ENCODE peak calls at places on chromosomes 12 and 14, in four cellular contexts. One of them, this sample, is unnamed.
A peak's percentile ranks its signal among the peaks of the same experiment; 100 is the strongest.

GRCh38 chr14:102370305-102370809 is 7.6 kb downstream of the TECPR2 start:
- DNase-seq in activated T-helper 1 cell treated with anti-CD3 and anti-CD28 coated beads, Interleukin-2, amount 50 U/mL, for 16 hours: no peak
- DNase-seq in RPMI7951: no peak
- DNase-seq in HEK293T: no peak
- DNase-seq in this sample: no peak

GRCh38 chr14:61132336-61132735 is 148.8 kb downstream of the TMEM30B start:
- DNase-seq in activated T-helper 1 cell treated with anti-CD3 and anti-CD28 coated beads, Interleukin-2, amount 50 U/mL, for 16 hours: no peak
- DNase-seq in RPMI7951: no peak
- DNase-seq in HEK293T: no peak
- DNase-seq in this sample: no peak

GRCh38 chr14:86086962-86087361 is 557.0 kb downstream of the FLRT2 start:
- DNase-seq in activated T-helper 1 cell treated with anti-CD3 and anti-CD28 coated beads, Interleukin-2, amount 50 U/mL, for 16 hours: no peak
- DNase-seq in RPMI7951: no peak
- DNase-seq in HEK293T: no peak
- DNase-seq in this sample: no peak

GRCh38 chr12:56661560-56661959 is 15.8 kb upstream of the ATP5F1B start:
- DNase-seq in activated T-helper 1 cell treated with anti-CD3 and anti-CD28 coated beads, Interleukin-2, amount 50 U/mL, for 16 hours: no peak
- DNase-seq in RPMI7951: no peak
- DNase-seq in HEK293T: no peak
- DNase-seq in this sample: no peak

GRCh38 chr12:62712561-62712960 is 222.4 kb downstream of the PPM1H start:
- DNase-seq in activated T-helper 1 cell treated with anti-CD3 and anti-CD28 coated beads, Interleukin-2, amount 50 U/mL, for 16 hours: no peak
- DNase-seq in RPMI7951: no peak
- DNase-seq in HEK293T: no peak
- DNase-seq in this sample: no peak

GRCh38 chr12:22527999-22528398 is 16.3 kb downstream of the C2CD5 start:
- DNase-seq in activated T-helper 1 cell treated with anti-CD3 and anti-CD28 coated beads, Interleukin-2, amount 50 U/mL, for 16 hours: no peak
- DNase-seq in RPMI7951: peak; percentile 13
- DNase-seq in HEK293T: no peak
- DNase-seq in this sample: no peak

GRCh38 chr14:91368681-91369416 is 48.8 kb downstream of the CCDC88C start:
- DNase-seq in activated T-helper 1 cell treated with anti-CD3 and anti-CD28 coated beads, Interleukin-2, amount 50 U/mL, for 16 hours: no peak
- DNase-seq in RPMI7951: no peak
- DNase-seq in HEK293T: no peak
- DNase-seq in this sample: no peak

GRCh38 chr12:19431407-19432308 is 7.6 kb upstream of the AEBP2 start:
- DNase-seq in activated T-helper 1 cell treated with anti-CD3 and anti-CD28 coated beads, Interleukin-2, amount 50 U/mL, for 16 hours: no peak
- DNase-seq in RPMI7951: peak; percentile 6
- DNase-seq in HEK293T: no peak
- DNase-seq in this sample: no peak

GRCh38 chr14:24321212-24321975 is 10.1 kb downstream of the LTB4R start:
- DNase-seq in activated T-helper 1 cell treated with anti-CD3 and anti-CD28 coated beads, Interleukin-2, amount 50 U/mL, for 16 hours: no peak
- DNase-seq in RPMI7951: no peak
- DNase-seq in HEK293T: no peak
- DNase-seq in this sample: no peak

GRCh38 chr14:58426819-58427288 is 477 bp downstream of the TIMM9 start:
- DNase-seq in activated T-helper 1 cell treated with anti-CD3 and anti-CD28 coated beads, Interleukin-2, amount 50 U/mL, for 16 hours: peak; percentile 11
- DNase-seq in RPMI7951: peak; percentile 68
- DNase-seq in HEK293T: peak; percentile 50
- DNase-seq in this sample: no peak

GRCh38 chr14:74927225-74927624 is 4.2 kb upstream of the RPS6KL1 start:
- DNase-seq in activated T-helper 1 cell treated with anti-CD3 and anti-CD28 coated beads, Interleukin-2, amount 50 U/mL, for 16 hours: no peak
- DNase-seq in RPMI7951: no peak
- DNase-seq in HEK293T: no peak
- DNase-seq in this sample: no peak

GRCh38 chr12:76586764-76587395 is 27.3 kb upstream of the OSBPL8 start:
- DNase-seq in activated T-helper 1 cell treated with anti-CD3 and anti-CD28 coated beads, Interleukin-2, amount 50 U/mL, for 16 hours: no peak
- DNase-seq in RPMI7951: peak; percentile 49
- DNase-seq in HEK293T: peak; percentile 13
- DNase-seq in this sample: no peak

GRCh38 chr12:101297661-101298060 is 17.8 kb downstream of the UTP20 start:
- DNase-seq in activated T-helper 1 cell treated with anti-CD3 and anti-CD28 coated beads, Interleukin-2, amount 50 U/mL, for 16 hours: no peak
- DNase-seq in RPMI7951: peak; percentile 11
- DNase-seq in HEK293T: no peak
- DNase-seq in this sample: no peak

GRCh38 chr12:4956054-4956453 is 46.3 kb downstream of the KCNA1 start:
- DNase-seq in activated T-helper 1 cell treated with anti-CD3 and anti-CD28 coated beads, Interleukin-2, amount 50 U/mL, for 16 hours: no peak
- DNase-seq in RPMI7951: no peak
- DNase-seq in HEK293T: no peak
- DNase-seq in this sample: no peak

GRCh38 chr12:8827551-8828347 is 5.3 kb downstream of the A2ML1 start:
- DNase-seq in activated T-helper 1 cell treated with anti-CD3 and anti-CD28 coated beads, Interleukin-2, amount 50 U/mL, for 16 hours: no peak
- DNase-seq in RPMI7951: no peak
- DNase-seq in HEK293T: no peak
- DNase-seq in this sample: no peak

GRCh38 chr12:70983692-70984091 is 63.2 kb upstream of the PTPRR start:
- DNase-seq in activated T-helper 1 cell treated with anti-CD3 and anti-CD28 coated beads, Interleukin-2, amount 50 U/mL, for 16 hours: no peak
- DNase-seq in RPMI7951: no peak
- DNase-seq in HEK293T: no peak
- DNase-seq in this sample: peak; percentile 46

GRCh38 chr12:40229690-40230651 is 5.2 kb downstream of the LRRK2 start:
- DNase-seq in activated T-helper 1 cell treated with anti-CD3 and anti-CD28 coated beads, Interleukin-2, amount 50 U/mL, for 16 hours: no peak
- DNase-seq in RPMI7951: no peak
- DNase-seq in HEK293T: no peak
- DNase-seq in this sample: no peak

GRCh38 chr12:57998251-57998650 is 56.9 kb downstream of the ATP23 start:
- DNase-seq in activated T-helper 1 cell treated with anti-CD3 and anti-CD28 coated beads, Interleukin-2, amount 50 U/mL, for 16 hours: no peak
- DNase-seq in RPMI7951: no peak
- DNase-seq in HEK293T: no peak
- DNase-seq in this sample: no peak

GRCh38 chr12:64633940-64634337 is 23.6 kb downstream of the RASSF3 start:
- DNase-seq in activated T-helper 1 cell treated with anti-CD3 and anti-CD28 coated beads, Interleukin-2, amount 50 U/mL, for 16 hours: no peak
- DNase-seq in RPMI7951: peak; percentile 72
- DNase-seq in HEK293T: no peak
- DNase-seq in this sample: peak; percentile 73

GRCh38 chr12:2732290-2732689 is 62.5 kb upstream of the FKBP4 start:
- DNase-seq in activated T-helper 1 cell treated with anti-CD3 and anti-CD28 coated beads, Interleukin-2, amount 50 U/mL, for 16 hours: no peak
- DNase-seq in RPMI7951: no peak
- DNase-seq in HEK293T: no peak
- DNase-seq in this sample: no peak

This sample was measured in epithelial cell of proximal tubule.